ENCODE peak calls at places on chromosome 3, in four cellular contexts. One of them, this sample, is unnamed.

GRCh38 chr3:125507128-125507527 is 12.9 kb downstream of the SNX4 start:
- DNase-seq in heart left ventricle: no peak
- DNase-seq in brain microvascular endothelial cell: no peak
- DNase-seq in mammary epithelial cell: no peak
- DNase-seq in this sample: no peak

GRCh38 chr3:32961189-32961715 is 9.8 kb downstream of the CCR4 start:
- DNase-seq in heart left ventricle: no peak
- DNase-seq in brain microvascular endothelial cell: no peak
- DNase-seq in mammary epithelial cell: no peak
- DNase-seq in this sample: no peak

GRCh38 chr3:121274411-121274810 is 271.4 kb downstream of the POLQ start:
- DNase-seq in heart left ventricle: no peak
- DNase-seq in brain microvascular endothelial cell: no peak
- DNase-seq in mammary epithelial cell: peak
- DNase-seq in this sample: no peak

GRCh38 chr3:40649346-40649745 is 124.6 kb downstream of the ZNF621 start:
- DNase-seq in heart left ventricle: no peak
- DNase-seq in brain microvascular endothelial cell: no peak
- DNase-seq in mammary epithelial cell: peak
- DNase-seq in this sample: no peak

GRCh38 chr3:45933586-45933985 is 9.7 kb upstream of the CXCR6 start:
- DNase-seq in heart left ventricle: no peak
- DNase-seq in brain microvascular endothelial cell: no peak
- DNase-seq in mammary epithelial cell: no peak
- DNase-seq in this sample: peak

GRCh38 chr3:43249405-43249804 is 36.9 kb upstream of the SNRK start:
- DNase-seq in heart left ventricle: no peak
- DNase-seq in brain microvascular endothelial cell: no peak
- DNase-seq in mammary epithelial cell: no peak
- DNase-seq in this sample: no peak

GRCh38 chr3:186053954-186054353 is 54.9 kb downstream of the ETV5 start:
- DNase-seq in heart left ventricle: no peak
- DNase-seq in brain microvascular endothelial cell: peak
- DNase-seq in mammary epithelial cell: no peak
- DNase-seq in this sample: no peak

GRCh38 chr3:126538966-126539365 is 15.0 kb downstream of the CHST13 start:
- DNase-seq in heart left ventricle: no peak
- DNase-seq in brain microvascular endothelial cell: no peak
- DNase-seq in mammary epithelial cell: no peak
- DNase-seq in this sample: peak

GRCh38 chr3:69305011-69305410 is 80.9 kb downstream of the FRMD4B start:
- DNase-seq in heart left ventricle: no peak
- DNase-seq in brain microvascular endothelial cell: no peak
- DNase-seq in mammary epithelial cell: peak
- DNase-seq in this sample: no peak

DNA sequence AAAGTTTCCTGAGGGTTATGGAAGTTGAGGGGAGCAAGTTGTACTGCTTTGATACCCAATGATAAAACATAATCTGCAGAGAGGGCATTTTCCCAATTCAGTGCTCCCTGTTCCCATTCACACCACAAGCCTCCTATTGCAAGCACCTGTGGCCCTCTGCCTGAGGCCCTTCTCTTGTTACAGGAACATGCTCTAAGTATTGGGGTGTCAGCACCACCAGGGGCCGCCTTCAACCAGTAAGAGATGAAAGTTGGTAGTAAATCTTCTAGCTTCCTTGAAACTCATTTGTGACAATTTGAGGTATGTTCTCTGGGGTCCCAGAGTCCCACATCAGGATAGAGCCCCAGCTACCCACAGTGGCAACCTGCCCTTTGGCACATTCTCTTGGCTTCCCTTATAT is 265.4 kb upstream of the ARHGEF26 start:
- DNase-seq in heart left ventricle: no peak
- DNase-seq in brain microvascular endothelial cell: no peak
- DNase-seq in mammary epithelial cell: no peak
- DNase-seq in this sample: no peak
- TF ChIP-seq CTCF in heart left ventricle: no peak
- TF ChIP-seq CTCF in brain microvascular endothelial cell: no peak
- TF ChIP-seq CTCF in mammary epithelial cell: no peak
- TF ChIP-seq CTCF in this sample: no peak

GRCh38 chr3:195266428-195266827 is 4.5 kb downstream of the XXYLT1 start:
- DNase-seq in heart left ventricle: no peak
- DNase-seq in brain microvascular endothelial cell: no peak
- DNase-seq in mammary epithelial cell: no peak
- DNase-seq in this sample: no peak

GRCh38 chr3:195265363-195265976 is 5.5 kb downstream of the XXYLT1 start:
- DNase-seq in heart left ventricle: no peak
- DNase-seq in brain microvascular endothelial cell: no peak
- DNase-seq in mammary epithelial cell: no peak
- DNase-seq in this sample: no peak

GRCh38 chr3:195268608-195269309 is 2.2 kb downstream of the XXYLT1 start:
- DNase-seq in heart left ventricle: no peak
- DNase-seq in brain microvascular endothelial cell: no peak
- DNase-seq in mammary epithelial cell: no peak
- DNase-seq in this sample: no peak

GRCh38 chr3:195269375-195270078 is 1.4 kb downstream of the XXYLT1 start:
- DNase-seq in heart left ventricle: no peak
- DNase-seq in brain microvascular endothelial cell: no peak
- DNase-seq in mammary epithelial cell: no peak
- DNase-seq in this sample: no peak

GRCh38 chr3:195267096-195267495 is 3.9 kb downstream of the XXYLT1 start:
- DNase-seq in heart left ventricle: no peak
- DNase-seq in brain microvascular endothelial cell: no peak
- DNase-seq in mammary epithelial cell: no peak
- DNase-seq in this sample: no peak
- H3K27ac ChIP-seq in heart left ventricle: no peak
- H3K27ac ChIP-seq in brain microvascular endothelial cell: no peak
- H3K27ac ChIP-seq in mammary epithelial cell: no peak
- H3K27ac ChIP-seq in this sample: no peak

DNA sequence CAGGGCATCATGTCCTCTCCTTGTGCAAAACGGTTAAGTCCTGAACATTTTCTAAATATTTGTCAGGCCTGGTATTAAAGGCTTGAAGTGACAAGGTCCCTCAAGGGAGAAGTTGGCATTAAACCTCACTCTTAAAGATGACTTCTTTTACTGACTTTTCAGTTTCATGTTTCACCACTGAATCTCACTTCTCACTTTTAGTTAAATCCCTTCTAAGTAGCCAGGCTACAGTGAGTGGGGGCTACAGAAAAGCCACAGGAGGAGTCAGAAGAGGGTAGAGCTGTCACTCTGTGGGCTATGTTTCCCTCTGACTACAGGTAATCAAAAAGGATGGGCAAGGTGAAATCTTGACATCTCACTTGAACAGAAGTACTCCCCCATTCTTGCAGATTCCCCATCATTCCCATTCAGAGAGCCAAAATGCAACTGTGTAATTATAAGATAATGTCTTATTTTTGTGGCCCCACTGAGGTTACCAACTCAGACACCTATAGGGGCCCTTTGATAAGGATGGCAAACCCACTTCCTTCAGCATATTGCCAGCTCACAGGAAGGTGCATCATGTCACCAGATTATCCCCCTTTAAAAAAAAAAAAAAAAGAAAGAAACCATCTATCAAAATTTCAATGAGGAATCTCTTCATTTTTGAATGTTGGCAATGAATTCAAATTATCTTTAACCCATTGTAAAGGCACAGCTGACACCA is 790.1 kb upstream of the CFAP20DC start:
- DNase-seq in heart left ventricle: no peak
- DNase-seq in brain microvascular endothelial cell: no peak
- DNase-seq in mammary epithelial cell: no peak
- DNase-seq in this sample: no peak
- H3K4me3 ChIP-seq in heart left ventricle: no peak
- H3K4me3 ChIP-seq in brain microvascular endothelial cell: no peak
- H3K4me3 ChIP-seq in mammary epithelial cell: no peak
- H3K4me3 ChIP-seq in this sample: no peak

GRCh38 chr3:66500575-66501482 is at the start of gene LRIG1:
- DNase-seq in heart left ventricle: peak
- DNase-seq in brain microvascular endothelial cell: peak
- DNase-seq in mammary epithelial cell: peak
- DNase-seq in this sample: peak
- TF ChIP-seq CTCF in heart left ventricle: peak
- TF ChIP-seq CTCF in brain microvascular endothelial cell: no peak
- TF ChIP-seq CTCF in mammary epithelial cell: peak
- TF ChIP-seq CTCF in this sample: peak

GRCh38 chr3:138046955-138047354 is 37.0 kb downstream of the CLDN18 start:
- DNase-seq in heart left ventricle: no peak
- DNase-seq in brain microvascular endothelial cell: no peak
- DNase-seq in mammary epithelial cell: peak
- DNase-seq in this sample: no peak

GRCh38 chr3:138051946-138052802 is 42.2 kb downstream of the CLDN18 start:
- DNase-seq in heart left ventricle: no peak
- DNase-seq in brain microvascular endothelial cell: peak
- DNase-seq in mammary epithelial cell: peak
- DNase-seq in this sample: no peak

GRCh38 chr3:138046084-138046483 is 36.1 kb downstream of the CLDN18 start:
- DNase-seq in heart left ventricle: no peak
- DNase-seq in brain microvascular endothelial cell: no peak
- DNase-seq in mammary epithelial cell: no peak
- DNase-seq in this sample: no peak

GRCh38 chr3:138047596-138048195 is 37.7 kb downstream of the CLDN18 start:
- DNase-seq in heart left ventricle: no peak
- DNase-seq in brain microvascular endothelial cell: no peak
- DNase-seq in mammary epithelial cell: no peak
- DNase-seq in this sample: no peak

GRCh38 chr3:138049157-138049919 is 39.4 kb downstream of the CLDN18 start:
- DNase-seq in heart left ventricle: no peak
- DNase-seq in brain microvascular endothelial cell: peak
- DNase-seq in mammary epithelial cell: no peak
- DNase-seq in this sample: no peak
- H3K27ac ChIP-seq in heart left ventricle: no peak
- H3K27ac ChIP-seq in brain microvascular endothelial cell: peak
- H3K27ac ChIP-seq in mammary epithelial cell: no peak
- H3K27ac ChIP-seq in this sample: no peak

GRCh38 chr3:147816770-147817169 is 407.6 kb downstream of the ZIC1 start:
- DNase-seq in heart left ventricle: peak
- DNase-seq in brain microvascular endothelial cell: peak
- DNase-seq in mammary epithelial cell: no peak
- DNase-seq in this sample: peak
- H3K4me3 ChIP-seq in heart left ventricle: no peak
- H3K4me3 ChIP-seq in brain microvascular endothelial cell: no peak
- H3K4me3 ChIP-seq in mammary epithelial cell: no peak
- H3K4me3 ChIP-seq in this sample: no peak

DNA sequence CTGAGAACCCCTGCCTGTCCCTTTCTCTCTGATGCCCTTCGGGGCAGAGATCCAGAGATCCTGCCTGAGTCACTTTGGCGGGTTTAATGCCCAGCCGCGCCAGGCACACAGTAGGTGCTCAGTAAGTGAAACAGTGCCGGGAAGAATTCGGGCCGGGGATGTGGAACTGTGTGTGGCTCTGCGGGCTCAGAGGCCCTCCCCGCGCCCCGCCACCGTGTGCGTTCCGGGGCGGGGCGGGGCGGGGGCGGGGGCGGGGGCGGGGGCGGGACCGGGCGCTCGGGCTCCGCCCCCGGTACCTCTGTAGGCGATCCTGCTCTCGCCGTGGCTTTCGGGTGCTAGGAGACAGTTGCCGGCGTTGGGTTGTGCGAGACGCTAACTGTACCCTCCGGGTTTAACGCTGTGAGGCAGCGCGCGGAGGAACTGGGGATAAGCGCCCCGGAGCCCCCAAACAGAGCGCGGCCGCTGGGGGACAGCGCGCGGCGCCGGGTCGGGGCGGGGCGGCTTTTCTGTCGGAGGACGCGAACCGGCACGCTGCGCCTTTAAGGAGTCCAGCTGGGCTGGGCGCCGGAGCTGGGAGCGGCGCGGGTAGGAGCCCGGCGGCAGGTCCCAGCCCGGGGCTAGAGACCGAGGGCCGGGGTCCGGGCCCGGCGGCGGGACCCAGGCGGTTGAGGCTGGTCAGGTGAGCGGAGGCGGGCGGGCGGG is at the start of gene ABHD6:
- DNase-seq in heart left ventricle: peak
- DNase-seq in brain microvascular endothelial cell: peak
- DNase-seq in mammary epithelial cell: peak
- DNase-seq in this sample: peak
- TF ChIP-seq CTCF in heart left ventricle: peak
- TF ChIP-seq CTCF in brain microvascular endothelial cell: no peak
- TF ChIP-seq CTCF in mammary epithelial cell: peak
- TF ChIP-seq CTCF in this sample: no peak